ENCODE peak calls at places on chromosomes 7 and 10, in six cellular contexts. Q is neuronal stem cell, D is adipocyte, T is tibial nerve, B is tibial artery, G is heart right ventricle. Z is an unnamed sample.

GRCh38 chr10:113104071-113104470 is 154.0 kb downstream of the TCF7L2 start:
- DNase-seq in Q (no peak), D (no peak), T (no peak), B (no peak), G (no peak), Z (no peak)

GRCh38 chr7:148697256-148697841 is 1.4 kb upstream of the CUL1 start:
- DNase-seq in Q (no peak), D (peak), T (no peak), B (peak), G (peak), Z (peak)

GRCh38 chr10:44990302-44990655 is 10.4 kb upstream of the ZNF22 start:
- DNase-seq in Q (peak), D (no peak), T (no peak), B (no peak), G (no peak), Z (no peak)

GRCh38 chr7:154579711-154580110 is 423.2 kb downstream of the PAXIP1 start:
- DNase-seq in Q (no peak), D (no peak), T (no peak), B (no peak), G (no peak), Z (no peak)

GRCh38 chr10:64115471-64115870 is 594.3 kb downstream of the REEP3 start:
- DNase-seq in Q (no peak), D (no peak), T (no peak), B (no peak), G (no peak), Z (no peak)

GRCh38 chr10:104297697-104298660 is 29.0 kb downstream of the GSTO2 start:
- DNase-seq in Q (peak), D (peak), T (no peak), B (no peak), G (no peak), Z (peak)

GRCh38 chr7:93558705-93559614 is 15.6 kb downstream of the CALCR start:
- DNase-seq in Q (no peak), D (no peak), T (no peak), B (no peak), G (no peak), Z (no peak)

GRCh38 chr10:80487791-80488538 is 33.9 kb downstream of the TSPAN14 start:
- DNase-seq in Q (no peak), D (no peak), T (no peak), B (no peak), G (no peak), Z (peak)

GRCh38 chr7:105890290-105890997 is 14.0 kb upstream of the ATXN7L1 start:
- DNase-seq in Q (no peak), D (no peak), T (no peak), B (no peak), G (no peak), Z (no peak)

GRCh38 chr10:75345738-75346137 is 55.8 kb downstream of the ZNF503 start:
- DNase-seq in Q (no peak), D (no peak), T (no peak), B (no peak), G (no peak), Z (no peak)

GRCh38 chr7:151010307-151011096 is 13.8 kb downstream of the ATG9B start:
- DNase-seq in Q (no peak), D (no peak), T (no peak), B (no peak), G (no peak), Z (peak)

GRCh38 chr7:128112018-128112780 is 81.0 kb upstream of the LRRC4 start:
- DNase-seq in Q (no peak), D (no peak), T (no peak), B (no peak), G (no peak), Z (no peak)

GRCh38 chr7:36165059-36165458 is 12.0 kb downstream of the EEPD1 start:
- DNase-seq in Q (no peak), D (peak), T (no peak), B (no peak), G (no peak), Z (no peak)

GRCh38 chr7:96697822-96698221 is 11.8 kb downstream of the SEM1 start:
- DNase-seq in Q (no peak), D (peak), T (no peak), B (no peak), G (no peak), Z (no peak)

GRCh38 chr10:8325417-8325980 is 271.0 kb downstream of the GATA3 start:
- DNase-seq in Q (no peak), D (no peak), T (no peak), B (no peak), G (no peak), Z (no peak)

GRCh38 chr7:131745645-131746248 is 189.3 kb upstream of the PODXL start:
- DNase-seq in Q (peak), D (peak), T (no peak), B (no peak), G (peak), Z (no peak)

GRCh38 chr7:43905954-43906326 is 456 bp downstream of the URGCP start:
- DNase-seq in Q (no peak), D (peak), T (no peak), B (peak), G (peak), Z (no peak)

GRCh38 chr7:84081973-84082522 is 112.5 kb downstream of the SEMA3A start:
- DNase-seq in Q (no peak), D (no peak), T (no peak), B (no peak), G (no peak), Z (no peak)

GRCh38 chr7:22842973-22843372 is 20.3 kb upstream of the TOMM7 start:
- DNase-seq in Q (no peak), D (no peak), T (no peak), B (no peak), G (no peak), Z (no peak)
- H3K4me3 ChIP-seq in Q (no peak), D (no peak), T (no peak), B (no peak), G (no peak), Z (no peak)

GRCh38 chr10:68602434-68602833 is 42.3 kb downstream of the TET1 start:
- DNase-seq in Q (no peak), D (no peak), T (no peak), B (no peak), G (no peak), Z (no peak)
- H3K4me3 ChIP-seq in Q (no peak), D (no peak), T (no peak), B (no peak), G (no peak), Z (no peak)

DNA sequence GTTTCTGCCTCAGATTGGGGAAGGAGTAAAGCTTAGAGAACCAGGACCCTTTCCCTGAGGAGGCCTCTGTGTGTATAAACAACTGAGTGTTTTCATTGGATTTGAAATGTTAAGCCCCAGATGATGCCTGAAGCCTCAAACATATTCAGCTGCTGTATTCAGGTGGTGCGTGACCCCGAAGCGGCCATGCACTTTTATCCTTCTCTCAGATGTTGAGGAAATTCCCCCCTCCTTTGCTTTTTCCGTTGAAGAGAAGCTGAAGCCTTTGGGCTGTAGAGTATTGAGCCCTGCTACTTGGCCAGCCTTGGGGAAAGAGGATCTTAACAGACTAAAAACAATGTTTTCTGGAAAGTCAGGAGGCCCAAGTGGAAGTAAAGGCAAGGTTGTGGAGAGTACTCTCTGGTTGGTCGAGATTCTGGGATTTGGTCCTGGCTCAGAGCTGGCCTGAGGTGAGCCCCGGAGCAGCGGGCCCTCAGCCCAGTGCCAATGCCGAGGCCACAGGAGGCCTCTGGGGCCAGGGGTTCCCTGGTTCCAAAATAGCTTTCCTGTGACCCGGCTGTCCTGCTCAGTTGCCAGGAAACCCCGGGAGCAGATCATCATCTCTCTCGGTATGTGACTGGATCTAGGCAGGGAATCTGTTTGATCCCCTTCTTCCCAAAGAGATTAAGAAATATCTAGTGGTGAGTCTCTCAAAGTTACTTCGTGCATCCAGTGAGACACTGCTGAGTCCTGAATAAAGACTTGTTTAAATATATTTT is 22.5 kb downstream of the FKBP6 start:
- DNase-seq in Q (no peak), D (no peak), T (no peak), B (no peak), G (no peak), Z (no peak)
- H3K4me3 ChIP-seq in Q (no peak), D (no peak), T (no peak), B (no peak), G (no peak), Z (no peak)

GRCh38 chr7:100826546-100827329 is 585 bp downstream of the EPHB4 start:
- DNase-seq in Q (no peak), D (peak), T (no peak), B (no peak), G (no peak), Z (no peak)
- H3K4me3 ChIP-seq in Q (peak), D (peak), T (peak), B (peak), G (peak), Z (peak)

GRCh38 chr10:99996934-99997648 is 12.7 kb downstream of the DNMBP start:
- DNase-seq in Q (no peak), D (peak), T (no peak), B (no peak), G (peak), Z (no peak)
- H3K4me3 ChIP-seq in Q (no peak), D (peak), T (no peak), B (no peak), G (no peak), Z (no peak)